ENCODE peak calls at places on chromosomes 1 and 21, in eight cellular contexts. One of them, this sample, is unnamed.

GRCh38 chr1:85581138-85581801 is 709 bp downstream of the CCN1 start:
- DNase-seq in EL: peak; percentile 57
- DNase-seq in HFF-Myc: no peak
- DNase-seq in NT2/D1: no peak
- DNase-seq in ELF-1: peak; percentile 91
- DNase-seq in HuH-7: peak; percentile 83
- DNase-seq in stimulated activated CD8-positive, alpha-beta memory T cell treated with anti-CD3 and anti-CD28 coated beads, Interleukin-7, amount 100 ng/mL, for 24 hours: no peak
- DNase-seq in fibroblast of lung: peak; percentile 94
- DNase-seq in this sample: no peak

GRCh38 chr1:8116892-8117262 is 90.8 kb upstream of the ERRFI1 start:
- DNase-seq in EL: peak; percentile 69
- DNase-seq in HFF-Myc: no peak
- DNase-seq in NT2/D1: no peak
- DNase-seq in ELF-1: peak; percentile 63
- DNase-seq in HuH-7: peak; percentile 64
- DNase-seq in stimulated activated CD8-positive, alpha-beta memory T cell treated with anti-CD3 and anti-CD28 coated beads, Interleukin-7, amount 100 ng/mL, for 24 hours: no peak
- DNase-seq in fibroblast of lung: peak; percentile 97
- DNase-seq in this sample: peak; percentile 82

GRCh38 chr1:44501022-44501910 is 96.2 kb downstream of the RNF220 start:
- DNase-seq in EL: no peak
- DNase-seq in HFF-Myc: no peak
- DNase-seq in NT2/D1: peak; percentile 74
- DNase-seq in ELF-1: peak; percentile 55
- DNase-seq in HuH-7: peak; percentile 27
- DNase-seq in stimulated activated CD8-positive, alpha-beta memory T cell treated with anti-CD3 and anti-CD28 coated beads, Interleukin-7, amount 100 ng/mL, for 24 hours: no peak
- DNase-seq in fibroblast of lung: no peak
- DNase-seq in this sample: no peak

GRCh38 chr1:24047101-24047459 is 64.9 kb downstream of the MYOM3 start:
- DNase-seq in EL: peak; percentile 77
- DNase-seq in HFF-Myc: peak; percentile 19
- DNase-seq in NT2/D1: no peak
- DNase-seq in ELF-1: peak; percentile 24
- DNase-seq in HuH-7: no peak
- DNase-seq in stimulated activated CD8-positive, alpha-beta memory T cell treated with anti-CD3 and anti-CD28 coated beads, Interleukin-7, amount 100 ng/mL, for 24 hours: no peak
- DNase-seq in fibroblast of lung: peak; percentile 70
- DNase-seq in this sample: no peak

GRCh38 chr21:34342476-34342875 is 21.3 kb upstream of the KCNE2 start:
- DNase-seq in EL: no peak
- DNase-seq in HFF-Myc: no peak
- DNase-seq in NT2/D1: no peak
- DNase-seq in ELF-1: no peak
- DNase-seq in HuH-7: no peak
- DNase-seq in stimulated activated CD8-positive, alpha-beta memory T cell treated with anti-CD3 and anti-CD28 coated beads, Interleukin-7, amount 100 ng/mL, for 24 hours: no peak
- DNase-seq in fibroblast of lung: no peak
- DNase-seq in this sample: no peak

GRCh38 chr1:234647758-234648157 is 37.8 kb upstream of the IRF2BP2 start:
- DNase-seq in EL: no peak
- DNase-seq in HFF-Myc: no peak
- DNase-seq in NT2/D1: no peak
- DNase-seq in ELF-1: no peak
- DNase-seq in HuH-7: no peak
- DNase-seq in stimulated activated CD8-positive, alpha-beta memory T cell treated with anti-CD3 and anti-CD28 coated beads, Interleukin-7, amount 100 ng/mL, for 24 hours: no peak
- DNase-seq in fibroblast of lung: no peak
- DNase-seq in this sample: no peak

GRCh38 chr1:197917813-197918646 is 858 bp downstream of the LHX9 start:
- DNase-seq in EL: peak; percentile 53
- DNase-seq in HFF-Myc: no peak
- DNase-seq in NT2/D1: no peak
- DNase-seq in ELF-1: peak; percentile 57
- DNase-seq in HuH-7: no peak
- DNase-seq in stimulated activated CD8-positive, alpha-beta memory T cell treated with anti-CD3 and anti-CD28 coated beads, Interleukin-7, amount 100 ng/mL, for 24 hours: no peak
- DNase-seq in fibroblast of lung: no peak
- DNase-seq in this sample: no peak

GRCh38 chr1:178645826-178646200 is 79.2 kb upstream of the RALGPS2 start:
- DNase-seq in EL: peak; percentile 86
- DNase-seq in HFF-Myc: no peak
- DNase-seq in NT2/D1: no peak
- DNase-seq in ELF-1: no peak
- DNase-seq in HuH-7: no peak
- DNase-seq in stimulated activated CD8-positive, alpha-beta memory T cell treated with anti-CD3 and anti-CD28 coated beads, Interleukin-7, amount 100 ng/mL, for 24 hours: no peak
- DNase-seq in fibroblast of lung: peak; percentile 29
- DNase-seq in this sample: peak; percentile 70

GRCh38 chr1:111754964-111755320 is 759 bp upstream of the DDX20 start:
- DNase-seq in EL: peak; percentile 73
- DNase-seq in HFF-Myc: no peak
- DNase-seq in NT2/D1: no peak
- DNase-seq in ELF-1: no peak
- DNase-seq in HuH-7: peak; percentile 55
- DNase-seq in stimulated activated CD8-positive, alpha-beta memory T cell treated with anti-CD3 and anti-CD28 coated beads, Interleukin-7, amount 100 ng/mL, for 24 hours: no peak
- DNase-seq in fibroblast of lung: peak; percentile 57
- DNase-seq in this sample: peak; percentile 44

GRCh38 chr1:74502858-74503257 is 9.6 kb downstream of the LRRC53 start:
- DNase-seq in EL: no peak
- DNase-seq in HFF-Myc: no peak
- DNase-seq in NT2/D1: no peak
- DNase-seq in ELF-1: no peak
- DNase-seq in HuH-7: no peak
- DNase-seq in stimulated activated CD8-positive, alpha-beta memory T cell treated with anti-CD3 and anti-CD28 coated beads, Interleukin-7, amount 100 ng/mL, for 24 hours: no peak
- DNase-seq in fibroblast of lung: no peak
- DNase-seq in this sample: no peak

GRCh38 chr1:21232044-21232443 is 55.3 kb upstream of the EIF4G3 start:
- DNase-seq in EL: peak; percentile 72
- DNase-seq in HFF-Myc: no peak
- DNase-seq in NT2/D1: peak; percentile 32
- DNase-seq in ELF-1: peak; percentile 66
- DNase-seq in HuH-7: peak; percentile 77
- DNase-seq in stimulated activated CD8-positive, alpha-beta memory T cell treated with anti-CD3 and anti-CD28 coated beads, Interleukin-7, amount 100 ng/mL, for 24 hours: no peak
- DNase-seq in fibroblast of lung: peak; percentile 74
- DNase-seq in this sample: peak; percentile 37

GRCh38 chr1:240517891-240518290 is 94.1 kb downstream of the GREM2 start:
- DNase-seq in EL: no peak
- DNase-seq in HFF-Myc: no peak
- DNase-seq in NT2/D1: no peak
- DNase-seq in ELF-1: no peak
- DNase-seq in HuH-7: no peak
- DNase-seq in stimulated activated CD8-positive, alpha-beta memory T cell treated with anti-CD3 and anti-CD28 coated beads, Interleukin-7, amount 100 ng/mL, for 24 hours: no peak
- DNase-seq in fibroblast of lung: no peak
- DNase-seq in this sample: no peak

GRCh38 chr1:39652105-39652504 is 12.7 kb upstream of the HEYL start:
- DNase-seq in EL: no peak
- DNase-seq in HFF-Myc: no peak
- DNase-seq in NT2/D1: no peak
- DNase-seq in ELF-1: no peak
- DNase-seq in HuH-7: no peak
- DNase-seq in stimulated activated CD8-positive, alpha-beta memory T cell treated with anti-CD3 and anti-CD28 coated beads, Interleukin-7, amount 100 ng/mL, for 24 hours: no peak
- DNase-seq in fibroblast of lung: no peak
- DNase-seq in this sample: no peak

GRCh38 chr21:32578107-32578691 is 7.1 kb downstream of the TCP10L start:
- DNase-seq in EL: peak; percentile 14
- DNase-seq in HFF-Myc: no peak
- DNase-seq in NT2/D1: peak; percentile 39
- DNase-seq in ELF-1: peak; percentile 47
- DNase-seq in HuH-7: peak; percentile 23
- DNase-seq in stimulated activated CD8-positive, alpha-beta memory T cell treated with anti-CD3 and anti-CD28 coated beads, Interleukin-7, amount 100 ng/mL, for 24 hours: no peak
- DNase-seq in fibroblast of lung: no peak
- DNase-seq in this sample: no peak

GRCh38 chr1:229380514-229381160 is 37.8 kb upstream of the CCSAP start:
- DNase-seq in EL: no peak
- DNase-seq in HFF-Myc: no peak
- DNase-seq in NT2/D1: no peak
- DNase-seq in ELF-1: no peak
- DNase-seq in HuH-7: no peak
- DNase-seq in stimulated activated CD8-positive, alpha-beta memory T cell treated with anti-CD3 and anti-CD28 coated beads, Interleukin-7, amount 100 ng/mL, for 24 hours: no peak
- DNase-seq in fibroblast of lung: no peak
- DNase-seq in this sample: no peak

GRCh38 chr1:29875557-29876028 is 639.3 kb downstream of the PTPRU start:
- DNase-seq in EL: no peak
- DNase-seq in HFF-Myc: no peak
- DNase-seq in NT2/D1: no peak
- DNase-seq in ELF-1: no peak
- DNase-seq in HuH-7: no peak
- DNase-seq in stimulated activated CD8-positive, alpha-beta memory T cell treated with anti-CD3 and anti-CD28 coated beads, Interleukin-7, amount 100 ng/mL, for 24 hours: no peak
- DNase-seq in fibroblast of lung: no peak
- DNase-seq in this sample: no peak

GRCh38 chr1:3061981-3062615 is 6.9 kb upstream of the PRDM16 start:
- DNase-seq in EL: no peak
- DNase-seq in HFF-Myc: no peak
- DNase-seq in NT2/D1: no peak
- DNase-seq in ELF-1: peak; percentile 60
- DNase-seq in HuH-7: no peak
- DNase-seq in stimulated activated CD8-positive, alpha-beta memory T cell treated with anti-CD3 and anti-CD28 coated beads, Interleukin-7, amount 100 ng/mL, for 24 hours: no peak
- DNase-seq in fibroblast of lung: no peak
- DNase-seq in this sample: no peak

GRCh38 chr1:78673120-78673519 is 23.5 kb downstream of the IFI44 start:
- DNase-seq in EL: no peak
- DNase-seq in HFF-Myc: no peak
- DNase-seq in NT2/D1: peak; percentile 27
- DNase-seq in ELF-1: peak; percentile 9
- DNase-seq in HuH-7: no peak
- DNase-seq in stimulated activated CD8-positive, alpha-beta memory T cell treated with anti-CD3 and anti-CD28 coated beads, Interleukin-7, amount 100 ng/mL, for 24 hours: no peak
- DNase-seq in fibroblast of lung: no peak
- DNase-seq in this sample: no peak

This sample was measured in brain microvascular endothelial cell.